ENCODE peak calls at places on chromosomes 2 and 18, in nine cellular contexts. Y is tibial nerve, O is cardiac muscle cell, S is K562, F is right lobe of liver, I is OCI-LY7, E is GM23248, V is lower lobe of right lung, W is HCT116. P is an unnamed sample. For H3K4me1, the result is how much of the 10 kb centered on the place peaks cover.

GRCh38 chr2:88011011-88011410 is 5.3 kb downstream of the RNU2-63P start:
- DNase-seq in E (no peak), O (peak), I (no peak), V (no peak), Y (no peak), S (no peak), W (no peak), F (no peak), P (no peak)

GRCh38 chr2:44450806-44451205 is 89.1 kb downstream of the CAMKMT start:
- DNase-seq in I (no peak), V (no peak), S (no peak), E (no peak), F (no peak), W (no peak), O (peak), Y (no peak), P (no peak)

GRCh38 chr2:54879037-54879436 is 155.6 kb downstream of the EML6 start:
- DNase-seq in W (no peak), Y (no peak), V (no peak), E (no peak), O (no peak), S (no peak), I (no peak), F (no peak), P (no peak)

GRCh38 chr18:62521588-62521987 is 1.2 kb upstream of the ZCCHC2 start:
- DNase-seq in F (no peak), V (no peak), I (no peak), S (peak), O (peak), W (no peak), E (no peak), Y (no peak), P (no peak)

GRCh38 chr2:171318463-171318934 is 115.3 kb downstream of the METTL8 start:
- DNase-seq in S (no peak), F (no peak), V (no peak), W (no peak), I (peak), O (peak), Y (no peak), E (peak), P (no peak)

GRCh38 chr2:121333834-121334558 is 49.0 kb upstream of the TFCP2L1 start:
- DNase-seq in S (no peak), V (no peak), O (no peak), Y (no peak), F (no peak), E (no peak), I (no peak), W (no peak), P (no peak)

GRCh38 chr2:240463274-240463865 is 27.9 kb downstream of the GPC1 start:
- DNase-seq in V (no peak), S (no peak), O (no peak), E (peak), W (no peak), F (peak), Y (peak), I (no peak), P (no peak)

GRCh38 chr2:30177440-30177839 is 30.6 kb downstream of the YPEL5 start:
- DNase-seq in F (no peak), I (no peak), V (no peak), Y (no peak), E (no peak), W (no peak), S (no peak), O (no peak), P (no peak)

GRCh38 chr2:181790716-181791649 is 100.5 kb upstream of the ITPRID2 start:
- DNase-seq in E (peak), O (peak), F (peak), Y (no peak), I (no peak), S (peak), V (no peak), W (peak), P (no peak)

GRCh38 chr2:230666885-230667712 is 45.5 kb upstream of the CAB39 start:
- DNase-seq in V (no peak), W (no peak), I (no peak), Y (no peak), F (no peak), E (peak), O (peak), S (peak), P (no peak)

GRCh38 chr2:230666446-230666845 is 46.2 kb upstream of the CAB39 start:
- DNase-seq in W (no peak), S (no peak), V (no peak), O (no peak), Y (no peak), E (no peak), I (no peak), F (no peak), P (no peak)

GRCh38 chr2:230664844-230665243 is 47.8 kb upstream of the CAB39 start:
- DNase-seq in W (no peak), F (no peak), S (no peak), E (no peak), I (no peak), V (peak), Y (no peak), O (no peak), P (no peak)

GRCh38 chr2:230664128-230664527 is 48.5 kb upstream of the CAB39 start:
- DNase-seq in Y (no peak), W (no peak), I (no peak), O (peak), S (no peak), F (no peak), E (peak), V (no peak), P (no peak)

GRCh38 chr2:230665263-230665691 is 47.4 kb upstream of the CAB39 start:
- DNase-seq in S (no peak), W (no peak), O (no peak), Y (no peak), I (no peak), F (no peak), E (no peak), V (no peak), P (no peak)
- H3K4me1 ChIP-seq in S (under half), W (under half), O (under half), Y (under half), I (under half), F (under half), E (under half), V (half or more), P (half or more)

GRCh38 chr2:9076210-9076609 is 72.7 kb upstream of the MBOAT2 start:
- DNase-seq in V (no peak), Y (no peak), O (no peak), S (peak), I (no peak), F (no peak), E (peak), W (no peak), P (no peak)
- H3K27ac ChIP-seq in V (no peak), Y (no peak), O (no peak), S (peak), I (no peak), F (no peak), E (no peak), W (no peak), P (no peak)

GRCh38 chr2:10034333-10035052 is 8.9 kb upstream of the KLF11 start:
- DNase-seq in E (no peak), W (no peak), S (peak), I (no peak), V (peak), F (no peak), O (no peak), Y (no peak), P (no peak)

GRCh38 chr2:10035633-10036032 is 7.7 kb upstream of the KLF11 start:
- DNase-seq in Y (no peak), I (no peak), V (peak), S (no peak), O (no peak), F (no peak), E (no peak), W (no peak), P (no peak)

GRCh38 chr2:10035053-10035422 is 8.3 kb upstream of the KLF11 start:
- DNase-seq in Y (no peak), V (peak), S (no peak), I (no peak), O (no peak), W (no peak), F (no peak), E (no peak), P (no peak)

GRCh38 chr2:10038123-10038522 is 5.2 kb upstream of the KLF11 start:
- DNase-seq in E (no peak), O (no peak), F (no peak), W (no peak), S (no peak), V (peak), I (no peak), Y (no peak), P (no peak)

GRCh38 chr2:10036095-10036879 is 7.1 kb upstream of the KLF11 start:
- DNase-seq in V (peak), E (peak), W (no peak), S (no peak), O (peak), I (peak), Y (no peak), F (peak), P (peak)
- H3K4me1 ChIP-seq in V (half or more), E (under half), W (under half), S (half or more), O (under half), I (under half), Y (under half), F (under half), P (under half)

GRCh38 chr2:120261387-120262006 is 8.8 kb downstream of the RALB start:
- DNase-seq in I (no peak), O (no peak), V (no peak), W (no peak), F (no peak), E (no peak), S (no peak), Y (no peak), P (peak)

GRCh38 chr2:120260736-120261135 is 8.1 kb downstream of the RALB start:
- DNase-seq in S (no peak), Y (no peak), F (no peak), W (no peak), I (no peak), V (no peak), E (no peak), O (no peak), P (no peak)

GRCh38 chr2:120258140-120258539 is 5.5 kb downstream of the RALB start:
- DNase-seq in V (no peak), S (no peak), Y (no peak), W (no peak), E (no peak), I (no peak), F (no peak), O (no peak), P (no peak)

GRCh38 chr2:120254178-120254577 is 1.5 kb downstream of the RALB start:
- DNase-seq in Y (no peak), V (no peak), F (no peak), W (no peak), O (no peak), I (no peak), S (no peak), E (no peak), P (no peak)

GRCh38 chr2:120257522-120257921 is 4.9 kb downstream of the RALB start:
- DNase-seq in Y (no peak), O (peak), S (peak), E (no peak), W (no peak), F (no peak), I (no peak), V (no peak), P (peak)
- H3K27ac ChIP-seq in Y (no peak), O (no peak), S (peak), E (no peak), W (no peak), F (no peak), I (no peak), V (no peak), P (peak)

GRCh38 chr2:161115605-161116097 is 44.6 kb upstream of the TANK start:
- DNase-seq in O (no peak), Y (no peak), F (no peak), V (no peak), I (no peak), W (no peak), E (no peak), S (no peak), P (no peak)

GRCh38 chr2:161116463-161116960 is 43.7 kb upstream of the TANK start:
- DNase-seq in Y (no peak), V (no peak), W (no peak), F (no peak), I (peak), O (no peak), E (no peak), S (no peak), P (no peak)

GRCh38 chr2:161112885-161113284 is 47.3 kb upstream of the TANK start:
- DNase-seq in I (no peak), S (no peak), E (no peak), F (no peak), Y (no peak), O (no peak), V (no peak), W (no peak), P (no peak)

GRCh38 chr2:161115205-161115604 is 45.0 kb upstream of the TANK start:
- DNase-seq in V (no peak), S (no peak), I (no peak), O (no peak), E (no peak), Y (no peak), F (no peak), W (no peak), P (no peak)

GRCh38 chr2:161113693-161114417 is 46.4 kb upstream of the TANK start:
- DNase-seq in F (no peak), S (no peak), V (no peak), E (no peak), I (no peak), W (no peak), Y (no peak), O (no peak), P (no peak)
- H3K4me1 ChIP-seq in F (under half), S (under half), V (under half), E (under half), I (under half), W (under half), Y (under half), O (under half), P (under half)

GRCh38 chr18:58851874-58852273 is 12.8 kb upstream of the ZNF532 start:
- DNase-seq in I (no peak), W (no peak), F (no peak), O (no peak), E (no peak), Y (no peak), V (no peak), S (no peak), P (no peak)
- H3K27ac ChIP-seq in I (no peak), W (no peak), F (no peak), O (no peak), E (no peak), Y (no peak), V (no peak), S (no peak), P (no peak)

DNA sequence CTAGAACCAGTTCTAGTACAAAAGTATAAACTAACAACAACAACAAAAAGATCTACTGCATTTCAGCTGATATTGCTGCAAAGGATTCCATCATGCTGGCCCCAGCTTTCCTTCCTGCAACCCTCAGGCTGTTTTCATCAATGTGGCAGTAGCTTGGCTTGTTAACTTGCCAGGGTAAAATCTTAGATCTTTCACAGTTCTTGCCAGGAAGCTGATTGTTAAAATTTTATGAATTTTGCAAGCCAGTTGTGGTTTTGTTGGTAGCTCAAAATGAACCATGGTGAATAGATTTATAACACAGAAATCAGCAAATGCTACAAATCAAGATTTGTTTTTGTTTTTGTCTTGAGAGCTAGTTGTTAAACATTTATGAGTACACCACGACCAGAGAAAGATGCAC is 19.3 kb downstream of the CCDC178 start:
- DNase-seq in W (no peak), S (no peak), V (no peak), I (no peak), F (no peak), E (no peak), Y (no peak), O (no peak), P (no peak)
- H3K4me1 ChIP-seq in W (under half), S (under half), V (under half), I (under half), F (under half), E (under half), Y (under half), O (under half), P (under half)

P was measured in MM.1S.